ENCODE peak calls at places on chromosomes 12 and 14, in four cellular contexts. D is AG04449, M is body of pancreas, L is GM12865. B is an unnamed sample.

GRCh38 chr14:102913341-102914211 is 8.9 kb upstream of the AMN start:
- DNase-seq in D (no peak), M (no peak), L (no peak), B (no peak)

GRCh38 chr14:95228240-95228639 is 70.9 kb upstream of the DICER1 start:
- DNase-seq in D (no peak), M (no peak), L (no peak), B (no peak)

GRCh38 chr12:2475984-2476383 is 318.8 kb upstream of the FKBP4 start:
- DNase-seq in D (no peak), M (no peak), L (no peak), B (no peak)

GRCh38 chr12:121096199-121096798 is 36.4 kb upstream of the P2RX7 start:
- DNase-seq in D (no peak), M (no peak), L (no peak), B (no peak)

GRCh38 chr12:52691076-52691764 is 11.0 kb upstream of the KRT1 start:
- DNase-seq in D (no peak), M (peak; percentile 31), L (no peak), B (no peak)

GRCh38 chr14:44384093-44384492 is 123.0 kb downstream of the FSCB start:
- DNase-seq in D (no peak), M (no peak), L (no peak), B (no peak)

GRCh38 chr12:27652174-27652763 is 44.0 kb upstream of the REP15 start:
- DNase-seq in D (peak; percentile 41), M (peak; percentile 64), L (peak; percentile 68), B (peak; percentile 84)

GRCh38 chr14:92534863-92535654 is 21.5 kb downstream of the RIN3 start:
- DNase-seq in D (no peak), M (no peak), L (no peak), B (no peak)

GRCh38 chr12:116999066-116999465 is 88.3 kb downstream of the FBXW8 start:
- DNase-seq in D (no peak), M (no peak), L (no peak), B (no peak)

GRCh38 chr14:71168564-71168963 is 261.3 kb downstream of the PCNX1 start:
- DNase-seq in D (no peak), M (no peak), L (no peak), B (no peak)
- H3K4me3 ChIP-seq in D (no peak overlapping the region), M (no peak overlapping the region), L (no peak overlapping the region), B (no peak overlapping the region)

DNA sequence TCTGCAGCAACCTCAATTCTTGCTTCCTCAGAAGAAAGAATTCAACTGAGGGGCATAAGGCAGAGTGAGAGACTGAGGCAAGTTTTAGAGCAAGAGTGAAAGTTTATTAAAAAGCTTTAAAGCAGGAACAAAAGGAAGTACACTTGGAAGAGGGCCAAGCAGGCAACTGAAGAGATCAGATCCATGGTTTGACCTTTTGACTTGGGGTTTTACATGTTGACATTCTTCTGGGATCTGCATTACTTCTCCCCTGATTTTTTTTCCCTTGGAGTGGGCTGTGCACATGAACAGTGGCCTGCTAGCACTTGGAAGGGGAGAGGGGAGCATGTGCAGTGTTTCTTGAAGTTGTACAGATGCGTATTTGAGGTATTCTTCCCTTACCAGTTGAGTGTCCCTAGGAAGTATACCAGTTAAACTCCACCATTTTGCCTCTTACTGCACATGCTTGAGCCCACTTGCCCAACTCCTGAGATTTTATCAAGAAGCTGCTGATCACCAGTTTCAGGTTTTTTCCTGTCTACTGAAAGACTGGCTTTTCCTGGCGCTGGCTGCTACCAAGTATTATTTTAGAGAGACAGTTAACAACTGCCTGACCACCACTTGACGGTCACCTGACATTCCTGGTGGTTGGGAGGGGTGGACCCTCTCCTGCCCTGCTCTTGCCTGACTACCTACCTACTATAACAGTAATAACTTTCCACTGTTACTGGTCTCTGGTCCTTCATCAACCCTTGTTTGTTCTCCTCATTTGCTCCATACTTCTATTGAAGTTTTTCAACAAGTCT is 26.0 kb upstream of the TMTC2 start:
- DNase-seq in D (no peak), M (no peak), L (no peak), B (no peak)
- TF ChIP-seq CTCF in D (no peak), M (no peak), L (no peak), B (no peak)

GRCh38 chr12:124159655-124160054 is 135.2 kb upstream of the RFLNA start:
- DNase-seq in D (no peak), M (no peak), L (no peak), B (no peak)
- H3K4me3 ChIP-seq in D (no peak overlapping the region), M (no peak overlapping the region), L (no peak overlapping the region), B (no peak overlapping the region)

GRCh38 chr14:78673845-78674244 is 503.7 kb downstream of the NRXN3 start:
- DNase-seq in D (no peak), M (no peak), L (no peak), B (no peak)
- TF ChIP-seq CTCF in D (no peak), M (no peak), L (no peak), B (no peak)

DNA sequence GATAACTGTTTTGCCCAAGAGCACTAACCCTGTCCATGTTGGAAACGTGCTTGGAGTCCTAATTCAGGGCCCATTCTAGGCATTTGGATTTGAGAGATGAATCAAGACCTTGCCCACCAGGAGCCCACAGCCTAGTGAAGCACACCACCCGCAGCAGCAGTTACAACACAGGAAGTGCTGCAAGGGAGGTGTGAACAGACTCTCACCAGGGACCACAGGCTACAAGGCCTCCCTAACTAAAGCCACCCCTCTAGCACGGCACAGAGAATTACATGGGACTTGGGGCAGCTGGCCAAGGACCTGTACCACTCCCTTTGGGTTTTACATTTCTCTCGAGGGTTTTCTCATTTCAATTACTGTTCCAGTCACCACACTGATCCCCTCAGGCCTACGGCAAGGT is 49.4 kb upstream of the FOXN3 start:
- DNase-seq in D (no peak), M (peak; percentile 6), L (peak; percentile 33), B (no peak)
- H3K4me3 ChIP-seq in D (no peak overlapping the region), M (no peak overlapping the region), L (no peak overlapping the region), B (no peak overlapping the region)

GRCh38 chr12:115771065-115771464 is 506.4 kb downstream of the MED13L start:
- DNase-seq in D (no peak), M (no peak), L (no peak), B (no peak)
- TF ChIP-seq CTCF in D (no peak), M (no peak), L (no peak), B (peak; percentile 31)

DNA sequence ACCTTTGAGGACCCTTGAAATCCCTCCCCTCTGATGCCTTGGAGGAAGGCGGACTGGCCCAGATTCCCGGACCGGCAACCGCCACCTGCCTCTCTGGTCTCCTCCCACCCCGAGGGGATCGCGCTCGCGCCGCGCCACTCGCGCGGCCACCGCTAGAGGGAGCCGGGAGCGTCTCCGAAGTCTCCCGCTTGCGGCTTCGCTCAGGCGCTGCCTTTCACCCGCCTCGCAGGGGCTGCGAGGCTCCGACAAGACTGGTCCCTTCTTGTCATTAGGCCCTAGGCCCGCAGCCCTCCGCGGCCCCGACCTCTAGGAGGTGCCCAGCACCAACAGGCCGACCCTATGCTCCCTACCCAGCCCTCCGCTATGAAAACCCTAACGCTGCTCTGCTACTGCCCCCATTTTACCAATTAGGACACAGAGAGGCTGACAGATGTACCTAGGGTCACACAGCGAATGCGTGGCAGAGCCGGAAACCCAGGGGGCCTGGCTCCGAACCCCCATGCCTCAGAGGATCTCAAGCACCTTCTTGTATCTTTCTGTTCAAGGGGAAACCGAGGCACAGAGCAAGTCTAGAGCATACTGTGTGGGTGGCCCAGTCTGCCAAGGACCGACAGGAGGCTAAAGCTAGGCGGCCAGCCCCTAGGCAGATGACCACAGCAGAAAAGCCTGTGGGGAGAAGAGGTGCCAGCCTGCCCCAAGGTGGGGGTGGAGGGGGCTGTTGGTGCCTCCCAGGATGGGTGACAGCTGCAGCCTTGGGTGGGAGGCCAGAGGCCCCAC is 21.4 kb upstream of the VSX2 start:
- DNase-seq in D (no peak), M (peak; percentile 75), L (peak; percentile 76), B (peak; percentile 3)
- H3K4me3 ChIP-seq in D (no peak overlapping the region), M (no peak overlapping the region), L (no peak overlapping the region), B (no peak overlapping the region)

GRCh38 chr14:55349565-55349964 is 62.1 kb downstream of the ATG14 start:
- DNase-seq in D (no peak), M (no peak), L (peak; percentile 42), B (no peak)
- TF ChIP-seq CTCF in D (no peak), M (no peak), L (no peak), B (no peak)

GRCh38 chr12:88305491-88305890 is 163.4 kb downstream of the TMTC3 start:
- DNase-seq in D (no peak), M (no peak), L (no peak), B (no peak)

GRCh38 chr12:88300931-88301330 is 158.8 kb downstream of the TMTC3 start:
- DNase-seq in D (no peak), M (no peak), L (no peak), B (no peak)

GRCh38 chr12:88299567-88300101 is 157.5 kb downstream of the TMTC3 start:
- DNase-seq in D (peak; percentile 99), M (no peak), L (peak; percentile 84), B (peak; percentile 78)

GRCh38 chr12:88306471-88307069 is 164.5 kb downstream of the TMTC3 start:
- DNase-seq in D (no peak), M (no peak), L (peak; percentile 21), B (no peak)

GRCh38 chr12:88303335-88303734 is 161.2 kb downstream of the TMTC3 start:
- DNase-seq in D (no peak), M (no peak), L (no peak), B (no peak)
- H3K4me3 ChIP-seq in D (no peak overlapping the region), M (no peak overlapping the region), L (no peak overlapping the region), B (no peak overlapping the region)

B was measured in HFF-Myc.